ENCODE peak calls at places on chromosomes 16 and 17, in ten cellular contexts. Q, S, T, C, X, R, F, Y, L and G are unnamed samples.

GRCh38 chr16:15601212-15601879 is 41.6 kb downstream of the MARF1 start:
- DNase-seq in C (no peak), F (no peak), Q (no peak), S (no peak), R (no peak), Y (no peak), X (no peak), L (no peak), T (peak), G (no peak)

GRCh38 chr16:6081320-6081976 is 983.9 kb upstream of the EEF2KMT start:
- DNase-seq in F (no peak), Y (no peak), Q (no peak), R (peak), T (no peak), C (peak), X (no peak), L (peak), S (peak), G (no peak)

GRCh38 chr17:1485748-1486376 is 6.6 kb downstream of the MYO1C start:
- DNase-seq in X (peak), S (no peak), T (peak), R (peak), C (peak), Q (peak), F (peak), Y (peak), L (peak), G (no peak)

GRCh38 chr17:62692721-62693431 is 65.4 kb downstream of the MRC2 start:
- DNase-seq in S (no peak), T (no peak), C (peak), L (no peak), X (no peak), R (peak), Q (peak), Y (no peak), F (no peak), G (no peak)

GRCh38 chr16:18049454-18050133 is 286.9 kb downstream of the NPIPA8 start:
- DNase-seq in X (no peak), S (no peak), R (no peak), L (no peak), C (no peak), Y (no peak), F (no peak), T (no peak), Q (no peak), G (no peak)

GRCh38 chr17:20085283-20085875 is 76.2 kb downstream of the SPECC1 start:
- DNase-seq in R (no peak), F (no peak), S (no peak), Y (no peak), L (no peak), X (no peak), C (no peak), T (no peak), Q (no peak), G (no peak)

GRCh38 chr16:57422026-57422944 is 17.7 kb downstream of the CCL17 start:
- DNase-seq in S (no peak), C (peak), F (no peak), X (no peak), L (peak), Y (peak), T (no peak), R (peak), Q (no peak), G (no peak)

GRCh38 chr16:89363621-89364393 is 126.6 kb downstream of the ANKRD11 start:
- DNase-seq in C (no peak), S (no peak), L (peak), R (peak), T (peak), Q (no peak), Y (peak), X (peak), F (peak), G (peak)

GRCh38 chr16:31083556-31083955 is 5.2 kb downstream of the PRSS53 start:
- DNase-seq in X (no peak), L (no peak), S (no peak), Y (no peak), C (no peak), R (no peak), T (no peak), Q (no peak), F (no peak), G (no peak)

GRCh38 chr16:66344533-66345145 is 21.9 kb upstream of the CDH5 start:
- DNase-seq in Y (no peak), Q (no peak), F (no peak), X (no peak), R (no peak), S (peak), L (no peak), C (peak), T (no peak), G (no peak)

GRCh38 chr16:88737298-88738166 is 31.2 kb downstream of the CTU2 start:
- DNase-seq in Y (peak), C (peak), F (peak), L (peak), S (no peak), R (peak), X (peak), Q (peak), T (peak), G (no peak)

GRCh38 chr17:30520436-30520835 is 43.2 kb downstream of the GOSR1 start:
- DNase-seq in X (no peak), S (peak), C (no peak), F (no peak), Y (no peak), T (no peak), R (no peak), Q (no peak), L (no peak), G (no peak)

GRCh38 chr17:69228576-69228975 is at the start of gene ABCA10:
- DNase-seq in S (no peak), Q (no peak), F (no peak), T (no peak), R (no peak), C (no peak), L (no peak), X (no peak), Y (no peak), G (no peak)

GRCh38 chr17:50949128-50950001 is 83.2 kb upstream of the TOB1 start:
- DNase-seq in R (no peak), C (peak), S (no peak), L (no peak), T (no peak), Y (no peak), Q (no peak), F (peak), X (no peak), G (no peak)
- H3K27ac ChIP-seq in R (peak), C (peak), S (no peak), L (peak), T (peak), Y (peak), Q (peak), F (peak), X (no peak), G (peak)

GRCh38 chr16:52487849-52488457 is 59.0 kb downstream of the TOX3 start:
- DNase-seq in R (no peak), T (no peak), F (no peak), Q (no peak), Y (no peak), C (no peak), X (no peak), L (no peak), S (no peak), G (no peak)
- H3K27ac ChIP-seq in R (no peak), T (no peak), F (no peak), Q (no peak), Y (peak), C (no peak), X (no peak), L (no peak), S (no peak), G (no peak)

DNA sequence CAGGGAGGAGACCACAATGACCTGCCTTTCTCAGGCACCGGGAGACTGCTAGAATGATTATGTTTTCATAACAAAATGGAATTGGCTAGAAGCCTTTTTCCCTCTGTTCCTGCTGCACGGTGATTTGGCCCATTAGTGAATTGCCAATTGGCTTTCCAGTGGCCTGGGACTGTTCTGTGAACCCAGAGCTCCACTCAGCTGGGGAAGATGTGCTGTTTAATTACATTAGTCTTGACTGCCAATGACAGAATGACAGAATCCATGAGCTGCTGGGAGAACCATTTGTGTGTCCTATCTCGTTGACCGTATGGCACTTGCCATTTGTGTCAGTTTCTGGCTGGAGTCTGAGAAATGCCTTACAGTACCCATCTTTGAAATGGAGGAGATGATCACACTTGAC is 242.9 kb downstream of the CDH11 start:
- DNase-seq in S (no peak), C (no peak), L (no peak), T (no peak), Y (no peak), F (no peak), X (no peak), Q (no peak), R (no peak), G (no peak)
- H3K27ac ChIP-seq in S (no peak), C (no peak), L (no peak), T (no peak), Y (no peak), F (no peak), X (no peak), Q (no peak), R (no peak), G (no peak)

DNA sequence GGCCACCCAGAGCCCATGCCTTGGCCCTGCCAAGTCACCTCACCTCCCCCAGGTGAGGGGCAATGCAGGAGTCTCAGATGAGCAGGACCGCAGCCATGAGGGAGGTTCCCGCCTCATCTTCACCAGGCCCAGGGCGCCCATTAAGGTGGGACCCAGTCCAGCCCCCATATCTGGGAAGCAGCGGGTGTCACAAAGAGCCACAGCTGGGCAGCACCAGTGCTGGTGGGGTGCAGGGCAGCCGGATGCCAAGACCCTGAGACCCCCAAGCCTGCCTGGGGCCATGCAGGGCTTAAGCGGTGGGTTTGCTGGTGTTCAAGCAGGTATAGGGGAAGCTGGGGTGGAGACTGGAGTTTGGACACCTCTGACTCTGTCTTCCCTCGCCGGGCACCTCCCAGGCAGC is 237.8 kb upstream of the GSE1 start:
- DNase-seq in R (no peak), Q (no peak), L (no peak), F (no peak), X (no peak), T (no peak), C (no peak), S (no peak), Y (no peak), G (no peak)
- H3K27ac ChIP-seq in R (no peak), Q (no peak), L (no peak), F (no peak), X (no peak), T (no peak), C (no peak), S (no peak), Y (peak), G (no peak)

DNA sequence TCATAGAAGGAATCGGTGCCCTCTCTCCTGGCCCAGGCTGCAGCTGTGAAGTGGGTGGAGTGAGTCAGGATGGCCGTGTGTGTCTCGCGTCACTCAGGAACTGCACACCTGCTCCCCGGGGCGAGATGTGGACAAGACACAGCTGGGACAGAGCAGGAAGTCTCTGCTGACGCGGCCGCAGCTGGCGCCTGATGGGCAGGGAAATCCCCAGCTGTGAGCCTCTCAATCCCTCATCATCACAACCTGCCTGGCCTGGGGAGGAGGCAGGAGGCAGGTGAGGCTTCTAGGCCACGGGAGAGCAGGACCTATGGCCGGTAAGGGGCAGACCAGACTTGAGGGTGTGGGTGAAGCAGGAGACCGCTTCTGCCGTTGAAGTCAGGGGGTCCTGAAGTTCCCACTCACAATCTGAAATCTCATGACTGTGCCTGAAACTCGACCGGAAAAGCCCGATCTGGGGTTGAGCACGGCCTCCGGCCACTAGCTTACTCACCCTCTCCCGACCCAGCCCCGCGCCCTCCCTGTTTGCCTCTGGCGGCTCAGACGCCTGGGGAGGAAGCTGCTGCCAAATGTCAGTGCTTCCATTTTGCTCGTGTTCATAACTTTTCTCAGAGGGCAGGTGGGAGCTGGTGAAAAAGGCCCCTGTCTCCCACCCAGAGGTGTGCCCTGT is 1.1 kb upstream of the TRPV3 start:
- DNase-seq in Q (no peak), Y (peak), F (peak), X (peak), L (peak), T (peak), S (no peak), R (no peak), C (peak), G (peak)
- H3K27ac ChIP-seq in Q (no peak), Y (peak), F (peak), X (no peak), L (peak), T (no peak), S (no peak), R (no peak), C (peak), G (peak)

DNA sequence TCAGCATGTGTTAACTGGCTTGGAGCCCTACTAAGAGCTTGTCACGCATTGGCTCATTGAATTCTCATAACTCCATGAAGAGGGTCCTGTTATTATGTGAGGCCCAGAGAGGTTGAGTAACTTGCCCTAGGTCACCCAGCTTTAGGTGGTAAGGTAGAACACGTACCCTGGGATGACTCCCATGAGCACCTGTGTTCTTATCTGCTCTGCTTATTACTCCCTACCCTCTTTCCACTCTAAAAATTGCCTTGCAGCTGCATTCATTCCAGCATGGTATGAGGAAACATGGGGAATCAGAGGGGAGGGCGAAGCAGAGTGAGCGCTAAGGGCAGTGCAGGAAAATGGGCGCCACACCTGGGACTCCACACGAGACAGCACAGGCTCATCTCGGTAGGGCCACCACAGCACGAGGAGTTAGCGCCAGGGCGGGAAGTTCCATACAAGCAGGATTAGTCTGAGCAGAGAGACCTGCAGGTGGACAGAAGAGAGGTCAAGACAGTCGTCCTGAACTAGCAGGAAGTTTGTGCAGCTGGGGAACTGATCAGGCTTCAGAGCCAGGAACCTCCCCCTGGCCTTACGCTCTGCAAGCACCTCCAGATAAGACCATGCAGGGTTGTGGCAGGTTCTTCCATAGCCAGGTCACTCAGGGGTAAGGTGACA is 10.1 kb downstream of the COPZ2 start:
- DNase-seq in T (no peak), Q (no peak), F (no peak), C (no peak), R (no peak), S (no peak), L (no peak), X (no peak), Y (no peak), G (no peak)
- H3K27ac ChIP-seq in T (no peak), Q (no peak), F (peak), C (no peak), R (no peak), S (no peak), L (no peak), X (no peak), Y (no peak), G (no peak)

GRCh38 chr16:74736531-74737157 is 36.0 kb upstream of the MLKL start:
- DNase-seq in Q (no peak), F (no peak), X (no peak), L (no peak), S (no peak), Y (no peak), R (no peak), T (no peak), C (peak), G (no peak)

GRCh38 chr16:74738134-74738541 is 36.5 kb downstream of the FA2H start:
- DNase-seq in Y (peak), L (peak), T (no peak), Q (no peak), X (no peak), C (no peak), S (no peak), R (peak), F (no peak), G (peak)

GRCh38 chr16:74740795-74741304 is 33.8 kb downstream of the FA2H start:
- DNase-seq in X (no peak), Y (peak), S (no peak), R (peak), T (no peak), C (no peak), F (no peak), Q (no peak), L (peak), G (peak)

GRCh38 chr16:74737521-74737920 is 36.9 kb upstream of the MLKL start:
- DNase-seq in C (no peak), Y (no peak), Q (no peak), T (no peak), L (no peak), S (no peak), R (no peak), F (no peak), X (no peak), G (no peak)

GRCh38 chr16:74738816-74739215 is 35.8 kb downstream of the FA2H start:
- DNase-seq in L (no peak), C (peak), F (no peak), Y (no peak), X (no peak), Q (no peak), T (no peak), S (no peak), R (no peak), G (no peak)
- H3K27ac ChIP-seq in L (peak), C (no peak), F (no peak), Y (peak), X (no peak), Q (no peak), T (no peak), S (no peak), R (peak), G (peak)

DNA sequence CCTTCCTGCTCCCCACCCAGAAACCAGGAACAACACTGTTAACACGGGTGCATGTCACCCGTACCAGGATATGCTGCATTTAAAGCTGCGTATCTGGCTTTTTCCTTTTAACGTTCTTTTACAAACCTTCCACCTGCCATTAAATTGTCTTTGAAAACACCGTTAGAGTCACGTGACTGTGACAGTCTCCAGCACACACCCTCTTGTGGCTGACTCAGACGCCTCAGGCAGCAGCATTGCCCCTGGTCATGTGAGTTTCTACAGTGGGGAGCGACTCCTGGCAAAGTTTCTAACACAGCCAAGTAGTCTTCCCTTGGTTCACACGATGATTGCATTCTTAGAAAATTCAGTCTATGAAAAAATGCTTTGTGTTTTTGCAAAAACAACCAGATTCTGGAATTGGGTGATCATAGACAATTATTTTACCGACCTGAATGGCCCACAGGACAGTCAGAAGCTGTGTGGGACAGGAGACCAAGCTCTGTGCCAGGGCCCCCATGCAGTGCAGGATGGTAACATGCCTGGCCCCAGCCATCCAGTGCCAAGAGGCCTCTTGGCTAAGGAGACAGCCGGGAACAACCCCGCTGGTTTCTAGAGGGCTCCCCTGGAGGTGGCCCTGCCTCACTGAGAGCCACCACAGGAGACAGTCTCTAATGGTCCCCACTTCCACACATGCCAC is 199.1 kb downstream of the KATNIP start:
- DNase-seq in X (no peak), R (peak), L (peak), S (peak), T (peak), C (peak), F (no peak), Y (no peak), Q (peak), G (peak)
- H3K27ac ChIP-seq in X (no peak), R (peak), L (no peak), S (no peak), T (no peak), C (no peak), F (no peak), Y (no peak), Q (no peak), G (no peak)

GRCh38 chr17:49191407-49191916 is 18.9 kb downstream of the GNGT2 start:
- DNase-seq in T (no peak), X (no peak), S (peak), L (no peak), C (no peak), Y (no peak), R (no peak), Q (no peak), F (no peak), G (no peak)
- H3K27ac ChIP-seq in T (peak), X (peak), S (peak), L (peak), C (peak), Y (peak), R (peak), Q (peak), F (peak), G (peak)